ENCODE peak calls at places on chromosomes 11 and 22, in nine cellular contexts. I, F, Y, D, Q, W, K, V and G are unnamed samples.

GRCh38 chr11:130102457-130103249 is 33.0 kb downstream of the APLP2 start:
- DNase-seq in I (no peak), F (no peak), Y (peak; percentile 1), D (no peak), Q (no peak), W (no peak), K (no peak), V (no peak), G (no peak)

GRCh38 chr11:534592-535518 is 521 bp downstream of the HRAS start:
- DNase-seq in I (no peak), F (peak; percentile 36), Y (no peak), D (no peak), Q (peak; percentile 61), W (peak; percentile 64), K (peak; percentile 66), V (no peak), G (no peak)

GRCh38 chr22:26707090-26707489 is 49.7 kb downstream of the MIAT start:
- DNase-seq in I (no peak), F (no peak), Y (no peak), D (no peak), Q (no peak), W (no peak), K (no peak), V (no peak), G (no peak)

GRCh38 chr11:25900814-25901213 is 431.1 kb upstream of the ANO3 start:
- DNase-seq in I (no peak), F (no peak), Y (no peak), D (no peak), Q (no peak), W (no peak), K (no peak), V (no peak), G (no peak)

GRCh38 chr11:127493330-127493729 is 492.8 kb upstream of the KIRREL3 start:
- DNase-seq in I (no peak), F (no peak), Y (peak; percentile 23), D (peak; percentile 4), Q (no peak), W (no peak), K (no peak), V (no peak), G (peak; percentile 16)

GRCh38 chr11:62540804-62541671 is 5.6 kb downstream of the AHNAK start:
- DNase-seq in I (no peak), F (peak; percentile 47), Y (no peak), D (peak; percentile 9), Q (no peak), W (no peak), K (no peak), V (no peak), G (no peak)

GRCh38 chr22:47794851-47795250 is 1032.4 kb downstream of the TBC1D22A start:
- DNase-seq in I (no peak), F (no peak), Y (no peak), D (no peak), Q (peak; percentile 35), W (peak; percentile 6), K (peak; percentile 19), V (no peak), G (no peak)

GRCh38 chr11:74050465-74050864 is 41.6 kb upstream of the UCP3 start:
- DNase-seq in I (no peak), F (no peak), Y (no peak), D (no peak), Q (no peak), W (no peak), K (no peak), V (no peak), G (no peak)

GRCh38 chr11:78202733-78203167 is 14.0 kb downstream of the USP35 start:
- DNase-seq in I (peak; percentile 67), F (no peak), Y (no peak), D (no peak), Q (no peak), W (no peak), K (no peak), V (peak; percentile 27), G (no peak)

GRCh38 chr11:122851366-122852011 is 13.2 kb downstream of the CRTAM start:
- DNase-seq in I (no peak), F (no peak), Y (no peak), D (no peak), Q (no peak), W (no peak), K (no peak), V (no peak), G (no peak)

GRCh38 chr11:1820463-1821325 is 14.1 kb upstream of the SYT8 start:
- DNase-seq in I (no peak), F (no peak), Y (no peak), D (no peak), Q (no peak), W (no peak), K (no peak), V (no peak), G (no peak)

GRCh38 chr11:122863704-122864326 is 18.7 kb upstream of the JHY start:
- DNase-seq in I (peak; percentile 19), F (no peak), Y (peak; percentile 5), D (peak; percentile 18), Q (no peak), W (peak; percentile 39), K (no peak), V (no peak), G (peak; percentile 45)

GRCh38 chr11:14764899-14765527 is 121.4 kb downstream of the PDE3B start:
- DNase-seq in I (peak; percentile 37), F (no peak), Y (no peak), D (no peak), Q (no peak), W (no peak), K (no peak), V (peak; percentile 28), G (no peak)

GRCh38 chr11:1310772-1311468 is 1.5 kb upstream of the TOLLIP start:
- DNase-seq in I (peak; percentile 27), F (no peak), Y (no peak), D (no peak), Q (peak; percentile 46), W (no peak), K (no peak), V (peak; percentile 30), G (no peak)

GRCh38 chr11:12680246-12680939 is 6.2 kb downstream of the TEAD1 start:
- DNase-seq in I (no peak), F (peak; percentile 84), Y (peak; percentile 68), D (no peak), Q (no peak), W (peak; percentile 76), K (peak; percentile 91), V (no peak), G (peak; percentile 73)

GRCh38 chr11:45022294-45023064 is 71.8 kb upstream of the TP53I11 start:
- DNase-seq in I (no peak), F (no peak), Y (no peak), D (no peak), Q (no peak), W (no peak), K (no peak), V (no peak), G (no peak)

GRCh38 chr11:69319255-69320106 is 25.5 kb downstream of the MYEOV start:
- DNase-seq in I (no peak), F (no peak), Y (no peak), D (no peak), Q (no peak), W (no peak), K (no peak), V (no peak), G (no peak)

GRCh38 chr11:71206186-71206585 is 46.2 kb downstream of the SHANK2 start:
- DNase-seq in I (no peak), F (no peak), Y (no peak), D (no peak), Q (no peak), W (no peak), K (no peak), V (no peak), G (no peak)

GRCh38 chr11:129861702-129862107 is 33.7 kb downstream of the NFRKB start:
- DNase-seq in I (no peak), F (peak; percentile 54), Y (no peak), D (peak; percentile 91), Q (no peak), W (no peak), K (no peak), V (no peak), G (no peak)

GRCh38 chr11:66333220-66333877 is 2.9 kb downstream of the RIN1 start:
- DNase-seq in I (no peak), F (no peak), Y (no peak), D (no peak), Q (no peak), W (no peak), K (peak; percentile 35), V (no peak), G (no peak)

GRCh38 chr11:33377852-33378385 is 120.7 kb downstream of the HIPK3 start:
- DNase-seq in I (no peak), F (no peak), Y (no peak), D (no peak), Q (no peak), W (no peak), K (no peak), V (no peak), G (no peak)

GRCh38 chr11:69915501-69916250 is 96.5 kb upstream of the FGF3 start:
- DNase-seq in I (no peak), F (peak; percentile 91), Y (peak; percentile 48), D (no peak), Q (peak; percentile 83), W (peak; percentile 77), K (peak; percentile 87), V (no peak), G (peak; percentile 95)

GRCh38 chr11:104826772-104827171 is 71.5 kb downstream of the CASP12 start:
- DNase-seq in I (no peak), F (no peak), Y (no peak), D (no peak), Q (no peak), W (no peak), K (no peak), V (no peak), G (no peak)

GRCh38 chr22:23466351-23466750 is 113.7 kb downstream of the IGLL1 start:
- DNase-seq in I (no peak), F (no peak), Y (no peak), D (no peak), Q (no peak), W (no peak), K (no peak), V (no peak), G (no peak)

GRCh38 chr11:110463153-110463552 is 33.4 kb downstream of the FDX1 start:
- DNase-seq in I (no peak), F (peak; percentile 61), Y (peak; percentile 7), D (no peak), Q (no peak), W (peak; percentile 73), K (peak; percentile 72), V (no peak), G (peak; percentile 39)

GRCh38 chr11:13261600-13262061 is 16.0 kb upstream of the BMAL1 start:
- DNase-seq in I (no peak), F (no peak), Y (no peak), D (peak; percentile 89), Q (no peak), W (no peak), K (no peak), V (no peak), G (no peak)

GRCh38 chr22:47966316-47966715 is 1203.9 kb downstream of the TBC1D22A start:
- DNase-seq in I (no peak), F (no peak), Y (no peak), D (no peak), Q (no peak), W (no peak), K (peak; percentile 16), V (no peak), G (no peak)

GRCh38 chr11:123122341-123122740 is 60.4 kb upstream of the HSPA8 start:
- DNase-seq in I (no peak), F (peak; percentile 63), Y (peak; percentile 12), D (no peak), Q (peak; percentile 46), W (no peak), K (no peak), V (no peak), G (no peak)

GRCh38 chr11:116931206-116931953 is 94.0 kb upstream of the APOA1 start:
- DNase-seq in I (peak; percentile 38), F (peak; percentile 40), Y (no peak), D (no peak), Q (no peak), W (no peak), K (no peak), V (no peak), G (no peak)

GRCh38 chr22:32050678-32051515 is 7.8 kb downstream of the SLC5A1 start:
- DNase-seq in I (peak; percentile 18), F (peak; percentile 45), Y (no peak), D (peak; percentile 71), Q (no peak), W (no peak), K (no peak), V (no peak), G (no peak)